ENCODE peak calls at places on chromosomes 6 and 20, in ten cellular contexts. One of them, this sample, is unnamed.
A peak's percentile ranks its signal among the peaks of the same experiment; 100 is the strongest.

GRCh38 chr20:10864076-10864672 is 190.4 kb upstream of the JAG1 start:
- DNase-seq in cardiac muscle cell: no peak
- DNase-seq in ascending aorta: no peak
- DNase-seq in tibial artery: no peak
- DNase-seq in upper lobe of right lung: peak; percentile 73
- DNase-seq in left ventricle myocardium inferior: peak; percentile 25
- DNase-seq in GM23338: peak; percentile 32
- DNase-seq in heart left ventricle: peak; percentile 33
- DNase-seq in heart right ventricle: no peak
- DNase-seq in A673: peak; percentile 4
- DNase-seq in this sample: no peak

GRCh38 chr20:43727980-43728590 is 1.3 kb upstream of the GTSF1L start:
- DNase-seq in cardiac muscle cell: no peak
- DNase-seq in ascending aorta: no peak
- DNase-seq in tibial artery: no peak
- DNase-seq in upper lobe of right lung: no peak
- DNase-seq in left ventricle myocardium inferior: no peak
- DNase-seq in GM23338: no peak
- DNase-seq in heart left ventricle: no peak
- DNase-seq in heart right ventricle: no peak
- DNase-seq in A673: no peak
- DNase-seq in this sample: no peak

GRCh38 chr20:10225439-10226080 is 6.9 kb downstream of the SNAP25 start:
- DNase-seq in cardiac muscle cell: peak; percentile 35
- DNase-seq in ascending aorta: no peak
- DNase-seq in tibial artery: no peak
- DNase-seq in upper lobe of right lung: no peak
- DNase-seq in left ventricle myocardium inferior: no peak
- DNase-seq in GM23338: peak; percentile 73
- DNase-seq in heart left ventricle: no peak
- DNase-seq in heart right ventricle: no peak
- DNase-seq in A673: peak; percentile 25
- DNase-seq in this sample: no peak

GRCh38 chr6:33771342-33772113 is 17.4 kb downstream of the LEMD2 start:
- DNase-seq in cardiac muscle cell: peak; percentile 92
- DNase-seq in ascending aorta: peak; percentile 87
- DNase-seq in tibial artery: peak; percentile 66
- DNase-seq in upper lobe of right lung: peak; percentile 87
- DNase-seq in left ventricle myocardium inferior: peak; percentile 62
- DNase-seq in GM23338: peak; percentile 96
- DNase-seq in heart left ventricle: peak; percentile 75
- DNase-seq in heart right ventricle: peak; percentile 73
- DNase-seq in A673: peak; percentile 100
- DNase-seq in this sample: peak; percentile 66

GRCh38 chr6:117267766-117268534 is 2.6 kb downstream of the VGLL2 start:
- DNase-seq in cardiac muscle cell: peak; percentile 38
- DNase-seq in ascending aorta: no peak
- DNase-seq in tibial artery: no peak
- DNase-seq in upper lobe of right lung: no peak
- DNase-seq in left ventricle myocardium inferior: no peak
- DNase-seq in GM23338: peak; percentile 91
- DNase-seq in heart left ventricle: no peak
- DNase-seq in heart right ventricle: no peak
- DNase-seq in A673: no peak
- DNase-seq in this sample: no peak

GRCh38 chr20:17533396-17533795 is 2.2 kb upstream of the BFSP1 start:
- DNase-seq in cardiac muscle cell: peak; percentile 44
- DNase-seq in ascending aorta: no peak
- DNase-seq in tibial artery: no peak
- DNase-seq in upper lobe of right lung: no peak
- DNase-seq in left ventricle myocardium inferior: no peak
- DNase-seq in GM23338: peak; percentile 68
- DNase-seq in heart left ventricle: no peak
- DNase-seq in heart right ventricle: no peak
- DNase-seq in A673: peak; percentile 94
- DNase-seq in this sample: peak; percentile 7

GRCh38 chr20:59933849-59934585 is 580 bp upstream of the SYCP2 start:
- DNase-seq in cardiac muscle cell: peak; percentile 83
- DNase-seq in ascending aorta: peak; percentile 90
- DNase-seq in tibial artery: peak; percentile 68
- DNase-seq in upper lobe of right lung: peak; percentile 92
- DNase-seq in left ventricle myocardium inferior: peak; percentile 86
- DNase-seq in GM23338: peak; percentile 87
- DNase-seq in heart left ventricle: peak; percentile 86
- DNase-seq in heart right ventricle: peak; percentile 86
- DNase-seq in A673: peak; percentile 9
- DNase-seq in this sample: peak; percentile 48

GRCh38 chr20:38164069-38164468 is 1.0 kb downstream of the TGM2 start:
- DNase-seq in cardiac muscle cell: no peak
- DNase-seq in ascending aorta: no peak
- DNase-seq in tibial artery: peak; percentile 20
- DNase-seq in upper lobe of right lung: no peak
- DNase-seq in left ventricle myocardium inferior: no peak
- DNase-seq in GM23338: no peak
- DNase-seq in heart left ventricle: no peak
- DNase-seq in heart right ventricle: no peak
- DNase-seq in A673: no peak
- DNase-seq in this sample: no peak

GRCh38 chr20:50615407-50615806 is 75.9 kb downstream of the RIPOR3 start:
- DNase-seq in cardiac muscle cell: no peak
- DNase-seq in ascending aorta: no peak
- DNase-seq in tibial artery: no peak
- DNase-seq in upper lobe of right lung: no peak
- DNase-seq in left ventricle myocardium inferior: no peak
- DNase-seq in GM23338: no peak
- DNase-seq in heart left ventricle: no peak
- DNase-seq in heart right ventricle: no peak
- DNase-seq in A673: no peak
- DNase-seq in this sample: no peak

GRCh38 chr6:169282043-169282442 is 28.4 kb upstream of the THBS2 start:
- DNase-seq in cardiac muscle cell: no peak
- DNase-seq in ascending aorta: no peak
- DNase-seq in tibial artery: no peak
- DNase-seq in upper lobe of right lung: no peak
- DNase-seq in left ventricle myocardium inferior: no peak
- DNase-seq in GM23338: no peak
- DNase-seq in heart left ventricle: no peak
- DNase-seq in heart right ventricle: no peak
- DNase-seq in A673: no peak
- DNase-seq in this sample: no peak

GRCh38 chr6:120556491-120556890 is 777.8 kb downstream of the TBC1D32 start:
- DNase-seq in cardiac muscle cell: no peak
- DNase-seq in ascending aorta: no peak
- DNase-seq in tibial artery: no peak
- DNase-seq in upper lobe of right lung: no peak
- DNase-seq in left ventricle myocardium inferior: no peak
- DNase-seq in GM23338: no peak
- DNase-seq in heart left ventricle: no peak
- DNase-seq in heart right ventricle: no peak
- DNase-seq in A673: no peak
- DNase-seq in this sample: no peak

GRCh38 chr6:156787569-156788492 is 10.7 kb downstream of the ARID1B start:
- DNase-seq in cardiac muscle cell: no peak
- DNase-seq in ascending aorta: no peak
- DNase-seq in tibial artery: no peak
- DNase-seq in upper lobe of right lung: no peak
- DNase-seq in left ventricle myocardium inferior: no peak
- DNase-seq in GM23338: peak; percentile 31
- DNase-seq in heart left ventricle: no peak
- DNase-seq in heart right ventricle: no peak
- DNase-seq in A673: no peak
- DNase-seq in this sample: no peak

GRCh38 chr20:41149679-41150131 is 12.4 kb downstream of the PLCG1 start:
- DNase-seq in cardiac muscle cell: no peak
- DNase-seq in ascending aorta: no peak
- DNase-seq in tibial artery: no peak
- DNase-seq in upper lobe of right lung: no peak
- DNase-seq in left ventricle myocardium inferior: no peak
- DNase-seq in GM23338: no peak
- DNase-seq in heart left ventricle: no peak
- DNase-seq in heart right ventricle: no peak
- DNase-seq in A673: peak; percentile 52
- DNase-seq in this sample: no peak

GRCh38 chr6:79335133-79335674 is 100.7 kb upstream of the HMGN3 start:
- DNase-seq in cardiac muscle cell: no peak
- DNase-seq in ascending aorta: no peak
- DNase-seq in tibial artery: no peak
- DNase-seq in upper lobe of right lung: no peak
- DNase-seq in left ventricle myocardium inferior: no peak
- DNase-seq in GM23338: no peak
- DNase-seq in heart left ventricle: no peak
- DNase-seq in heart right ventricle: no peak
- DNase-seq in A673: no peak
- DNase-seq in this sample: no peak

DNA sequence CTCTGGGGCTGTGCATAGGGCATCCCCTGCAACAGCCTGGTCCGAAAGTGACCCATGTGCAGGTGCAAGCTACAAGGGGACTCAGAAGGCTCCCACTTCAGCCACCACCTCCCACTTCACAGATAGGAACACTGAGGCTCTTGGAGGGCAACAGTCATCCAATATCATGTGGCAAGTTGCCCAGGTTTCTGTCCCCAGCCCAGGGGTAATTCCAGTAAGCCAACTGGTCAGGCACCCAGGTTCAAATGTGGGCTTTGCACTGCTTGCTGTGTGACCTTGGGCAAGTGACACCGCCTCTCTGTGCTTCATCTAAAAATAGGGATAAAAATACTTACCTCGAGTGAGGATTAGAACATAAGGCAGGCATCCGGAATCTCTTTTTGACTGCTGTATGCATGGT is 62.0 kb upstream of the SIRPA start:
- DNase-seq in cardiac muscle cell: no peak
- DNase-seq in ascending aorta: no peak
- DNase-seq in tibial artery: no peak
- DNase-seq in upper lobe of right lung: no peak
- DNase-seq in left ventricle myocardium inferior: no peak
- DNase-seq in GM23338: no peak
- DNase-seq in heart left ventricle: no peak
- DNase-seq in heart right ventricle: no peak
- DNase-seq in A673: no peak
- DNase-seq in this sample: no peak
- H3K27ac ChIP-seq in cardiac muscle cell: no peak overlapping the region
- H3K27ac ChIP-seq in ascending aorta: no peak overlapping the region
- H3K27ac ChIP-seq in tibial artery: no peak overlapping the region
- H3K27ac ChIP-seq in upper lobe of right lung: no peak overlapping the region
- H3K27ac ChIP-seq in left ventricle myocardium inferior: no peak overlapping the region
- H3K27ac ChIP-seq in GM23338: no peak overlapping the region
- H3K27ac ChIP-seq in heart left ventricle: no peak overlapping the region
- H3K27ac ChIP-seq in heart right ventricle: no peak overlapping the region
- H3K27ac ChIP-seq in A673: no peak overlapping the region
- H3K27ac ChIP-seq in this sample: no peak overlapping the region

DNA sequence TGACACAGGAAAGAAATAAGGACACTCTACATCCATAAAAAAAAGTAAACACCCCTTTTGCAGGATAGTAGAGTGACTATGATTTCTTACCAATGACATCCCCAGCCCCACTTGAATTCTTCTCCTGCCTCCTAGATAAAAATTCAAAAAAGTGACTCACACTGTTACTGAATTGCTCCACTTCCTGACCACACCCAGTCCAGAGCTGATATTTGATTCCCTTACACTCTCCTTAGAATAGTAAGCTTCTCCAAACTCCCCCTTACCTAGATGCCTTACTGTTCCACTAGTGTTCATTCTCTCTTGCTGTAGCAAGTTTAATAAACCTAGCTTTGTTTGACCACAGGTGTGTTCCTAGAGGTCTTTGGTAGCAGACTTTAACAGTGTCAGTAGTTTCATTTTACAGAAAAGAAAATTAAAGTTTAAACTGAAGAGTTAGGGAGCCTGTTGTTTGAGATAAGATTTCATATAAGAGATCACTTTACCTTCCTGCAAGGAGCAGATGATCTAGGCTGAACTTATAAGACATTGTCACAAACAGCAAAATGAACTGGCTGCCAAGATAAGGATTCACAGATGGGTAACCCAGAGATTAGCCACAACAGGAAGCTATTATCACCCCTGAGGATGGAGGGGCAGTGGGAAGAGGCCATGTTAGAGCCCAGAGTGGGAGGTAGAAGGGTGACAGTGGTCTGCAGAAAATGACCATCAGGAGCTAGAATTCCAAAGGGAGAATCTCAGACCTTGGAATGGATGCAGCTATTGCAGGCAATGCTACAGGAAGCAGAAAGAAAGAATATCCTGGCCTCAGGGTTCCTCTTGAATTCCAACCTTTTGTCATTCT is 28.4 kb upstream of the BTN3A2 start:
- DNase-seq in cardiac muscle cell: no peak
- DNase-seq in ascending aorta: no peak
- DNase-seq in tibial artery: no peak
- DNase-seq in upper lobe of right lung: no peak
- DNase-seq in left ventricle myocardium inferior: no peak
- DNase-seq in GM23338: no peak
- DNase-seq in heart left ventricle: no peak
- DNase-seq in heart right ventricle: no peak
- DNase-seq in A673: peak; percentile 72
- DNase-seq in this sample: no peak
- H3K27ac ChIP-seq in cardiac muscle cell: no peak overlapping the region
- H3K27ac ChIP-seq in ascending aorta: no peak overlapping the region
- H3K27ac ChIP-seq in tibial artery: no peak overlapping the region
- H3K27ac ChIP-seq in upper lobe of right lung: no peak overlapping the region
- H3K27ac ChIP-seq in left ventricle myocardium inferior: no peak overlapping the region
- H3K27ac ChIP-seq in GM23338: peak overlapping the region; percentile 18
- H3K27ac ChIP-seq in heart left ventricle: no peak overlapping the region
- H3K27ac ChIP-seq in heart right ventricle: no peak overlapping the region
- H3K27ac ChIP-seq in A673: no peak overlapping the region
- H3K27ac ChIP-seq in this sample: no peak overlapping the region

GRCh38 chr6:131747821-131748353 is 37.1 kb upstream of the CTAGE9 start:
- DNase-seq in cardiac muscle cell: peak; percentile 38
- DNase-seq in ascending aorta: no peak
- DNase-seq in tibial artery: no peak
- DNase-seq in upper lobe of right lung: no peak
- DNase-seq in left ventricle myocardium inferior: no peak
- DNase-seq in GM23338: no peak
- DNase-seq in heart left ventricle: no peak
- DNase-seq in heart right ventricle: no peak
- DNase-seq in A673: no peak
- DNase-seq in this sample: no peak
- H3K27ac ChIP-seq in cardiac muscle cell: peak overlapping the region; percentile 34
- H3K27ac ChIP-seq in ascending aorta: no peak overlapping the region
- H3K27ac ChIP-seq in tibial artery: no peak overlapping the region
- H3K27ac ChIP-seq in upper lobe of right lung: no peak overlapping the region
- H3K27ac ChIP-seq in left ventricle myocardium inferior: no peak overlapping the region
- H3K27ac ChIP-seq in GM23338: no peak overlapping the region
- H3K27ac ChIP-seq in heart left ventricle: no peak overlapping the region
- H3K27ac ChIP-seq in heart right ventricle: no peak overlapping the region
- H3K27ac ChIP-seq in A673: no peak overlapping the region
- H3K27ac ChIP-seq in this sample: no peak overlapping the region

GRCh38 chr6:135867332-135867731 is 15.8 kb downstream of the PDE7B start:
- DNase-seq in cardiac muscle cell: no peak
- DNase-seq in ascending aorta: no peak
- DNase-seq in tibial artery: no peak
- DNase-seq in upper lobe of right lung: no peak
- DNase-seq in left ventricle myocardium inferior: no peak
- DNase-seq in GM23338: no peak
- DNase-seq in heart left ventricle: no peak
- DNase-seq in heart right ventricle: no peak
- DNase-seq in A673: no peak
- DNase-seq in this sample: no peak
- H3K27ac ChIP-seq in cardiac muscle cell: no peak overlapping the region
- H3K27ac ChIP-seq in ascending aorta: no peak overlapping the region
- H3K27ac ChIP-seq in tibial artery: no peak overlapping the region
- H3K27ac ChIP-seq in upper lobe of right lung: no peak overlapping the region
- H3K27ac ChIP-seq in left ventricle myocardium inferior: peak overlapping the region; percentile 54
- H3K27ac ChIP-seq in GM23338: no peak overlapping the region
- H3K27ac ChIP-seq in heart left ventricle: no peak overlapping the region
- H3K27ac ChIP-seq in heart right ventricle: peak overlapping the region; percentile 57
- H3K27ac ChIP-seq in A673: no peak overlapping the region
- H3K27ac ChIP-seq in this sample: no peak overlapping the region

This sample was measured in substantia nigra.